ENCODE peak calls at places on chromosomes 5 and 9, in eight cellular contexts. One of them, this sample, is unnamed.
A peak's percentile ranks its signal among the peaks of the same experiment; 100 is the strongest.

GRCh38 chr5:137872476-137872875 is 4.8 kb downstream of the MYOT start:
- DNase-seq in T-helper 1 cell: no peak
- DNase-seq in OCI-LY7: no peak
- DNase-seq in astrocyte of the spinal cord: no peak
- DNase-seq in SW 1271: no peak
- DNase-seq in ELR: no peak
- DNase-seq in stomach: no peak
- DNase-seq in left cardiac atrium: no peak
- DNase-seq in this sample: no peak

GRCh38 chr9:18778846-18779245 is 254.2 kb downstream of the SAXO1 start:
- DNase-seq in T-helper 1 cell: no peak
- DNase-seq in OCI-LY7: no peak
- DNase-seq in astrocyte of the spinal cord: no peak
- DNase-seq in SW 1271: no peak
- DNase-seq in ELR: no peak
- DNase-seq in stomach: no peak
- DNase-seq in left cardiac atrium: no peak
- DNase-seq in this sample: no peak

GRCh38 chr5:310941-311434 is 10.5 kb upstream of the AHRR start:
- DNase-seq in T-helper 1 cell: no peak
- DNase-seq in OCI-LY7: no peak
- DNase-seq in astrocyte of the spinal cord: peak; percentile 40
- DNase-seq in SW 1271: no peak
- DNase-seq in ELR: peak; percentile 85
- DNase-seq in stomach: no peak
- DNase-seq in left cardiac atrium: no peak
- DNase-seq in this sample: peak; percentile 86

GRCh38 chr5:55603947-55604346 is 69.2 kb upstream of the PLPP1 start:
- DNase-seq in T-helper 1 cell: no peak
- DNase-seq in OCI-LY7: peak; percentile 9
- DNase-seq in astrocyte of the spinal cord: peak; percentile 43
- DNase-seq in SW 1271: no peak
- DNase-seq in ELR: peak; percentile 76
- DNase-seq in stomach: no peak
- DNase-seq in left cardiac atrium: no peak
- DNase-seq in this sample: no peak

GRCh38 chr9:132327537-132327936 is 27.2 kb downstream of the SETX start:
- DNase-seq in T-helper 1 cell: no peak
- DNase-seq in OCI-LY7: no peak
- DNase-seq in astrocyte of the spinal cord: no peak
- DNase-seq in SW 1271: no peak
- DNase-seq in ELR: no peak
- DNase-seq in stomach: no peak
- DNase-seq in left cardiac atrium: no peak
- DNase-seq in this sample: no peak

GRCh38 chr5:68661237-68661636 is 432.6 kb upstream of the SLC30A5 start:
- DNase-seq in T-helper 1 cell: no peak
- DNase-seq in OCI-LY7: peak; percentile 13
- DNase-seq in astrocyte of the spinal cord: no peak
- DNase-seq in SW 1271: peak; percentile 21
- DNase-seq in ELR: peak; percentile 62
- DNase-seq in stomach: peak; percentile 38
- DNase-seq in left cardiac atrium: no peak
- DNase-seq in this sample: no peak

GRCh38 chr5:134026521-134027202 is 21.9 kb upstream of the VDAC1 start:
- DNase-seq in T-helper 1 cell: peak; percentile 34
- DNase-seq in OCI-LY7: peak; percentile 69
- DNase-seq in astrocyte of the spinal cord: peak; percentile 61
- DNase-seq in SW 1271: peak; percentile 71
- DNase-seq in ELR: peak; percentile 84
- DNase-seq in stomach: peak; percentile 82
- DNase-seq in left cardiac atrium: no peak
- DNase-seq in this sample: no peak

GRCh38 chr9:37969558-37970300 is 65.8 kb upstream of the SLC25A51 start:
- DNase-seq in T-helper 1 cell: no peak
- DNase-seq in OCI-LY7: no peak
- DNase-seq in astrocyte of the spinal cord: no peak
- DNase-seq in SW 1271: no peak
- DNase-seq in ELR: no peak
- DNase-seq in stomach: no peak
- DNase-seq in left cardiac atrium: no peak
- DNase-seq in this sample: no peak

GRCh38 chr5:165775094-165775493 is 2269.7 kb downstream of the MAT2B start:
- DNase-seq in T-helper 1 cell: no peak
- DNase-seq in OCI-LY7: no peak
- DNase-seq in astrocyte of the spinal cord: no peak
- DNase-seq in SW 1271: no peak
- DNase-seq in ELR: no peak
- DNase-seq in stomach: no peak
- DNase-seq in left cardiac atrium: no peak
- DNase-seq in this sample: no peak

GRCh38 chr9:126796758-126797157 is 8.1 kb upstream of the ZBTB43 start:
- DNase-seq in T-helper 1 cell: no peak
- DNase-seq in OCI-LY7: no peak
- DNase-seq in astrocyte of the spinal cord: no peak
- DNase-seq in SW 1271: no peak
- DNase-seq in ELR: no peak
- DNase-seq in stomach: no peak
- DNase-seq in left cardiac atrium: no peak
- DNase-seq in this sample: no peak

GRCh38 chr9:109975574-109976327 is 195.8 kb downstream of the PALM2AKAP2 start:
- DNase-seq in T-helper 1 cell: no peak
- DNase-seq in OCI-LY7: no peak
- DNase-seq in astrocyte of the spinal cord: peak; percentile 90
- DNase-seq in SW 1271: no peak
- DNase-seq in ELR: peak; percentile 25
- DNase-seq in stomach: no peak
- DNase-seq in left cardiac atrium: no peak
- DNase-seq in this sample: no peak

GRCh38 chr9:97557606-97558095 is 56.2 kb downstream of the TMOD1 start:
- DNase-seq in T-helper 1 cell: no peak
- DNase-seq in OCI-LY7: no peak
- DNase-seq in astrocyte of the spinal cord: no peak
- DNase-seq in SW 1271: no peak
- DNase-seq in ELR: no peak
- DNase-seq in stomach: peak; percentile 78
- DNase-seq in left cardiac atrium: peak; percentile 87
- DNase-seq in this sample: no peak

GRCh38 chr9:37327553-37327952 is 94.9 kb upstream of the GRHPR start:
- DNase-seq in T-helper 1 cell: no peak
- DNase-seq in OCI-LY7: peak; percentile 40
- DNase-seq in astrocyte of the spinal cord: no peak
- DNase-seq in SW 1271: no peak
- DNase-seq in ELR: no peak
- DNase-seq in stomach: no peak
- DNase-seq in left cardiac atrium: no peak
- DNase-seq in this sample: no peak

GRCh38 chr5:180640301-180640764 is 9.1 kb downstream of the FLT4 start:
- DNase-seq in T-helper 1 cell: no peak
- DNase-seq in OCI-LY7: no peak
- DNase-seq in astrocyte of the spinal cord: no peak
- DNase-seq in SW 1271: no peak
- DNase-seq in ELR: no peak
- DNase-seq in stomach: no peak
- DNase-seq in left cardiac atrium: peak; percentile 14
- DNase-seq in this sample: no peak

GRCh38 chr9:38036359-38037084 is 32.5 kb downstream of the SHB start:
- DNase-seq in T-helper 1 cell: no peak
- DNase-seq in OCI-LY7: no peak
- DNase-seq in astrocyte of the spinal cord: peak; percentile 55
- DNase-seq in SW 1271: no peak
- DNase-seq in ELR: peak; percentile 76
- DNase-seq in stomach: no peak
- DNase-seq in left cardiac atrium: no peak
- DNase-seq in this sample: no peak

GRCh38 chr5:172866802-172867748 is 33.0 kb downstream of the ERGIC1 start:
- DNase-seq in T-helper 1 cell: no peak
- DNase-seq in OCI-LY7: no peak
- DNase-seq in astrocyte of the spinal cord: no peak
- DNase-seq in SW 1271: no peak
- DNase-seq in ELR: no peak
- DNase-seq in stomach: peak; percentile 58
- DNase-seq in left cardiac atrium: peak; percentile 80
- DNase-seq in this sample: no peak

GRCh38 chr9:92988215-92988731 is 41.0 kb downstream of the FGD3 start:
- DNase-seq in T-helper 1 cell: peak; percentile 41
- DNase-seq in OCI-LY7: no peak
- DNase-seq in astrocyte of the spinal cord: no peak
- DNase-seq in SW 1271: no peak
- DNase-seq in ELR: peak; percentile 4
- DNase-seq in stomach: no peak
- DNase-seq in left cardiac atrium: no peak
- DNase-seq in this sample: no peak

GRCh38 chr5:134586866-134587524 is 45.6 kb downstream of the SAR1B start:
- DNase-seq in T-helper 1 cell: peak; percentile 83
- DNase-seq in OCI-LY7: peak; percentile 87
- DNase-seq in astrocyte of the spinal cord: peak; percentile 70
- DNase-seq in SW 1271: peak; percentile 74
- DNase-seq in ELR: peak; percentile 85
- DNase-seq in stomach: peak; percentile 88
- DNase-seq in left cardiac atrium: peak; percentile 88
- DNase-seq in this sample: no peak

GRCh38 chr9:108322326-108323098 is 533.3 kb downstream of the ACTL7B start:
- DNase-seq in T-helper 1 cell: no peak
- DNase-seq in OCI-LY7: no peak
- DNase-seq in astrocyte of the spinal cord: no peak
- DNase-seq in SW 1271: no peak
- DNase-seq in ELR: peak; percentile 25
- DNase-seq in stomach: no peak
- DNase-seq in left cardiac atrium: no peak
- DNase-seq in this sample: no peak

GRCh38 chr5:2515180-2515809 is 236.2 kb downstream of the IRX2 start:
- DNase-seq in T-helper 1 cell: no peak
- DNase-seq in OCI-LY7: no peak
- DNase-seq in astrocyte of the spinal cord: no peak
- DNase-seq in SW 1271: no peak
- DNase-seq in ELR: no peak
- DNase-seq in stomach: no peak
- DNase-seq in left cardiac atrium: no peak
- DNase-seq in this sample: no peak

GRCh38 chr5:90279091-90279490 is 130.5 kb downstream of the CETN3 start:
- DNase-seq in T-helper 1 cell: no peak
- DNase-seq in OCI-LY7: no peak
- DNase-seq in astrocyte of the spinal cord: no peak
- DNase-seq in SW 1271: no peak
- DNase-seq in ELR: peak; percentile 7
- DNase-seq in stomach: no peak
- DNase-seq in left cardiac atrium: no peak
- DNase-seq in this sample: no peak

GRCh38 chr5:1760656-1761452 is 38.8 kb downstream of the MRPL36 start:
- DNase-seq in T-helper 1 cell: no peak
- DNase-seq in OCI-LY7: no peak
- DNase-seq in astrocyte of the spinal cord: no peak
- DNase-seq in SW 1271: no peak
- DNase-seq in ELR: no peak
- DNase-seq in stomach: peak; percentile 19
- DNase-seq in left cardiac atrium: no peak
- DNase-seq in this sample: no peak

GRCh38 chr9:77649109-77649812 is 1.1 kb upstream of the GNA14 start:
- DNase-seq in T-helper 1 cell: no peak
- DNase-seq in OCI-LY7: no peak
- DNase-seq in astrocyte of the spinal cord: peak; percentile 54
- DNase-seq in SW 1271: peak; percentile 18
- DNase-seq in ELR: peak; percentile 50
- DNase-seq in stomach: no peak
- DNase-seq in left cardiac atrium: no peak
- DNase-seq in this sample: peak; percentile 33

GRCh38 chr9:131627326-131627845 is 82.1 kb downstream of the PRRT1B start:
- DNase-seq in T-helper 1 cell: no peak
- DNase-seq in OCI-LY7: no peak
- DNase-seq in astrocyte of the spinal cord: peak; percentile 77
- DNase-seq in SW 1271: no peak
- DNase-seq in ELR: peak; percentile 77
- DNase-seq in stomach: no peak
- DNase-seq in left cardiac atrium: no peak
- DNase-seq in this sample: no peak

GRCh38 chr5:74648835-74649286 is 8.3 kb upstream of the ENC1 start:
- DNase-seq in T-helper 1 cell: peak; percentile 64
- DNase-seq in OCI-LY7: peak; percentile 66
- DNase-seq in astrocyte of the spinal cord: peak; percentile 70
- DNase-seq in SW 1271: peak; percentile 77
- DNase-seq in ELR: peak; percentile 74
- DNase-seq in stomach: no peak
- DNase-seq in left cardiac atrium: no peak
- DNase-seq in this sample: no peak

This sample was measured in glomerular endothelial cell.